ENCODE peak calls at places on chromosomes 13 and 19, in nine cellular contexts. One of them, this sample, is unnamed.

GRCh38 chr19:40688294-40688693 is 2.2 kb downstream of the NUMBL start:
- DNase-seq in GF-D8: no peak
- DNase-seq in HCEC 1CT: no peak
- DNase-seq in Peyer's patch: no peak
- DNase-seq in epithelial cell of proximal tubule: no peak
- DNase-seq in mucosa of descending colon: no peak
- DNase-seq in A549: no peak
- DNase-seq in astrocyte of the spinal cord: no peak
- DNase-seq in stimulated activated naive CD4-positive, alpha-beta T cell: no peak
- DNase-seq in this sample: peak; percentile 8

GRCh38 chr19:45499196-45500180 is 1.2 kb downstream of the PPM1N start:
- DNase-seq in GF-D8: peak; percentile 70
- DNase-seq in HCEC 1CT: peak; percentile 18
- DNase-seq in Peyer's patch: peak; percentile 77
- DNase-seq in epithelial cell of proximal tubule: no peak
- DNase-seq in mucosa of descending colon: peak; percentile 73
- DNase-seq in A549: no peak
- DNase-seq in astrocyte of the spinal cord: no peak
- DNase-seq in stimulated activated naive CD4-positive, alpha-beta T cell: peak; percentile 50
- DNase-seq in this sample: peak; percentile 42

GRCh38 chr13:89966524-89966923 is 1381.0 kb upstream of the MIR17HG start:
- DNase-seq in GF-D8: no peak
- DNase-seq in HCEC 1CT: no peak
- DNase-seq in Peyer's patch: no peak
- DNase-seq in epithelial cell of proximal tubule: no peak
- DNase-seq in mucosa of descending colon: no peak
- DNase-seq in A549: no peak
- DNase-seq in astrocyte of the spinal cord: no peak
- DNase-seq in stimulated activated naive CD4-positive, alpha-beta T cell: no peak
- DNase-seq in this sample: no peak

GRCh38 chr19:31231181-31231580 is 118.1 kb downstream of the TSHZ3 start:
- DNase-seq in GF-D8: no peak
- DNase-seq in HCEC 1CT: no peak
- DNase-seq in Peyer's patch: no peak
- DNase-seq in epithelial cell of proximal tubule: no peak
- DNase-seq in mucosa of descending colon: no peak
- DNase-seq in A549: no peak
- DNase-seq in astrocyte of the spinal cord: peak; percentile 30
- DNase-seq in stimulated activated naive CD4-positive, alpha-beta T cell: no peak
- DNase-seq in this sample: no peak

GRCh38 chr19:29485293-29485692 is 40.5 kb upstream of the VSTM2B start:
- DNase-seq in GF-D8: no peak
- DNase-seq in HCEC 1CT: no peak
- DNase-seq in Peyer's patch: no peak
- DNase-seq in epithelial cell of proximal tubule: no peak
- DNase-seq in mucosa of descending colon: no peak
- DNase-seq in A549: no peak
- DNase-seq in astrocyte of the spinal cord: no peak
- DNase-seq in stimulated activated naive CD4-positive, alpha-beta T cell: no peak
- DNase-seq in this sample: no peak

GRCh38 chr13:36518707-36519106 is 86.4 kb downstream of the CCNA1 start:
- DNase-seq in GF-D8: no peak
- DNase-seq in HCEC 1CT: no peak
- DNase-seq in Peyer's patch: no peak
- DNase-seq in epithelial cell of proximal tubule: no peak
- DNase-seq in mucosa of descending colon: no peak
- DNase-seq in A549: no peak
- DNase-seq in astrocyte of the spinal cord: no peak
- DNase-seq in stimulated activated naive CD4-positive, alpha-beta T cell: no peak
- DNase-seq in this sample: no peak

GRCh38 chr13:50412046-50412617 is 396.9 kb downstream of the KCNRG start:
- DNase-seq in GF-D8: no peak
- DNase-seq in HCEC 1CT: no peak
- DNase-seq in Peyer's patch: no peak
- DNase-seq in epithelial cell of proximal tubule: no peak
- DNase-seq in mucosa of descending colon: no peak
- DNase-seq in A549: no peak
- DNase-seq in astrocyte of the spinal cord: peak; percentile 39
- DNase-seq in stimulated activated naive CD4-positive, alpha-beta T cell: no peak
- DNase-seq in this sample: no peak

GRCh38 chr19:42176990-42177685 is 40.3 kb downstream of the DEDD2 start:
- DNase-seq in GF-D8: peak; percentile 17
- DNase-seq in HCEC 1CT: peak; percentile 80
- DNase-seq in Peyer's patch: peak; percentile 78
- DNase-seq in epithelial cell of proximal tubule: no peak
- DNase-seq in mucosa of descending colon: peak; percentile 66
- DNase-seq in A549: peak; percentile 90
- DNase-seq in astrocyte of the spinal cord: peak; percentile 72
- DNase-seq in stimulated activated naive CD4-positive, alpha-beta T cell: peak; percentile 57
- DNase-seq in this sample: peak; percentile 92

This sample was measured in adipocyte.